ENCODE peak calls at places on chromosomes 13 and 19, in eight cellular contexts. R, C, K, S, Z, F, V and E are unnamed samples.

GRCh38 chr19:3167533-3168272 is 10.9 kb upstream of the S1PR4 start:
- DNase-seq in R (no peak), C (no peak), K (no peak), S (no peak), Z (no peak), F (no peak), V (no peak), E (no peak)

GRCh38 chr19:45913874-45914830 is at the start of gene NANOS2:
- DNase-seq in R (peak; percentile 34), C (no peak), K (peak; percentile 29), S (no peak), Z (no peak), F (no peak), V (peak; percentile 43), E (no peak)

GRCh38 chr19:19405919-19406877 is 723 bp downstream of the GATAD2A start:
- DNase-seq in R (peak; percentile 61), C (no peak), K (peak; percentile 52), S (peak; percentile 54), Z (peak; percentile 57), F (peak; percentile 56), V (peak; percentile 69), E (peak; percentile 30)

GRCh38 chr19:38055655-38056521 is 148.9 kb downstream of the SIPA1L3 start:
- DNase-seq in R (no peak), C (no peak), K (no peak), S (no peak), Z (no peak), F (no peak), V (no peak), E (no peak)

GRCh38 chr19:38547446-38547845 is 70.3 kb downstream of the MAP4K1 start:
- DNase-seq in R (no peak), C (no peak), K (peak; percentile 50), S (no peak), Z (no peak), F (no peak), V (no peak), E (no peak)

GRCh38 chr13:23868521-23868920 is 20.7 kb downstream of the MIPEP start:
- DNase-seq in R (no peak), C (no peak), K (no peak), S (no peak), Z (no peak), F (no peak), V (no peak), E (no peak)

GRCh38 chr13:40585911-40586471 is 80.5 kb downstream of the FOXO1 start:
- DNase-seq in R (no peak), C (no peak), K (no peak), S (no peak), Z (no peak), F (no peak), V (no peak), E (no peak)

GRCh38 chr13:94712287-94712811 is at the start of gene SOX21:
- DNase-seq in R (no peak), C (no peak), K (no peak), S (no peak), Z (no peak), F (no peak), V (no peak), E (no peak)

GRCh38 chr19:20078696-20079095 is 896 bp downstream of the ZNF90 start:
- DNase-seq in R (no peak), C (no peak), K (no peak), S (peak; percentile 34), Z (peak; percentile 31), F (peak; percentile 40), V (peak; percentile 21), E (no peak)

GRCh38 chr19:13298565-13299481 is 148.6 kb downstream of the IER2 start:
- DNase-seq in R (no peak), C (no peak), K (no peak), S (no peak), Z (no peak), F (no peak), V (no peak), E (no peak)

GRCh38 chr19:47226426-47227346 is 4.3 kb downstream of the BBC3 start:
- DNase-seq in R (peak; percentile 84), C (peak; percentile 39), K (peak; percentile 93), S (peak; percentile 88), Z (peak; percentile 90), F (peak; percentile 95), V (no peak), E (peak; percentile 76)

GRCh38 chr19:47225746-47226425 is 5.1 kb downstream of the BBC3 start:
- DNase-seq in R (peak; percentile 91), C (peak; percentile 33), K (peak; percentile 92), S (peak; percentile 91), Z (peak; percentile 93), F (peak; percentile 92), V (peak; percentile 87), E (peak; percentile 81)

GRCh38 chr19:47227347-47228167 is 3.4 kb downstream of the BBC3 start:
- DNase-seq in R (peak; percentile 89), C (peak; percentile 74), K (peak; percentile 87), S (peak; percentile 94), Z (peak; percentile 89), F (peak; percentile 96), V (peak; percentile 96), E (no peak)

GRCh38 chr19:47221080-47221841 is 9.7 kb downstream of the BBC3 start:
- DNase-seq in R (no peak), C (no peak), K (no peak), S (no peak), Z (no peak), F (no peak), V (no peak), E (no peak)

DNA sequence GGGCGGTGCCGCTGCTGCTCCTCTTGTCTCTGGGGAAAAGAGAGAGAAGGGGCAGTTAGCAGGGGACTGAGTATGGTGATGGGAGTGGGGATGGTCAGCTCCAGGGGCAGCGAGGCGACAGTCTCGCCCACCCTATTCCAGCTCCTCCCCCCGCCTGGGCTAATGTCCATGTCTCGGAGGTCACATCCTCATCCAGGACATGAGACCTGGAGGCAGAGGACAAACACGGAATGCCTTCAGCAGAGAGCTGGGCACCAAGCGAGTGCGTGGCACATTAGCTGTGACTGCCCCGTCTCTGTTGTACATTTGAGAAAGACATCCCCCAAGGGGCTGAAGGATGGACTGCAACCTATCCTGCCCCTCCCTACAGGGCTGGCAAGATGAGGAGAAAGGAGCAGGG is 9.1 kb downstream of the BBC3 start:
- DNase-seq in R (no peak), C (no peak), K (no peak), S (no peak), Z (no peak), F (no peak), V (no peak), E (no peak)
- H3K27ac ChIP-seq in R (no peak overlapping the region), C (no peak overlapping the region), K (no peak overlapping the region), S (no peak overlapping the region), Z (no peak overlapping the region), F (no peak overlapping the region), V (no peak overlapping the region), E (no peak overlapping the region)

DNA sequence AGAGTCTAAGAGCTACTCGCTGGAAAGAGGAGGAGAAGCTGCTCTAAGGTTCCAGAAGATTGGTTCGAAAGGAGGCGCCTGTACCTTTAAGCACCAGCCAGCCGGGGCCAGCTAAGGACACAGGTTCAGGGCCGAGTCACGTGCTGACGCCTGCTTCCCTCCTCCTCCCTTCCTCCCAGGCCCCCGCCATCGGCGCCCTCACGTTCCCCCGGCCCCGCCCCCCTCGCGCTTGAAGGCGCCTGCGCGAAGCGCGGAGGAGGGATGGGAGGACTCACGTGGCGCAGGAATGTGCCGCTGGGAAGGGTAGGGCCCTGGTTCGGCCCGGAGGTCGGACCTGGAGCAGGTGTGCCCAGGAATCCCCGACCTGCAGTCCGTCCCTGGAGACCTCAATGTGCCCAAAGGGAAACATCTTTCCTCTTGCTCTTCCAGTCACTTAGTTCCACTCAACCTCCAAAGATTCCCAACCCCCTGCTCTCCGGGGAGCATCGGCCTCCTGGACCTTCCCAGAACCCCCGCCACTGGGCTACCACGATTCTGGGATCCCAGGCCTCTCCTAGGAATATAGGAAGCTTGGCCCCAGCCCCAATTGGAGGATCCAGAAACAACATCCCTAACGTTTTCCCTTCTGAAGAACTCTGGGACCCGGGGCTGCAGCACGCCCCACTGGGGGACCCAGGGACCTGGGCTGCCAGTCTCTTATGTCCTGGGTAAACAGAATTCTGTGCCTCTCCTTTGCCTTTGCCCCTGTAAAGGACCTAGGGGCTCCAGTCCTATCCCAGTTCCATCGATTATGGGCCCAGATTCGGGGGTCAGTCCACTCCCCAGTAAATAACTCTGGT is 2.5 kb downstream of the DBP start:
- DNase-seq in R (peak; percentile 97), C (peak; percentile 90), K (peak; percentile 97), S (peak; percentile 100), Z (peak; percentile 98), F (peak; percentile 98), V (peak; percentile 87), E (peak; percentile 91)
- H3K4me1 ChIP-seq in R (peaks cover 65% of the 10 kb centered on the region), C (peaks cover 44% of the 10 kb centered on the region), K (peaks cover 46% of the 10 kb centered on the region), S (peaks cover 71% of the 10 kb centered on the region), Z (peaks cover 77% of the 10 kb centered on the region), F (peaks cover 62% of the 10 kb centered on the region), V (peaks cover 47% of the 10 kb centered on the region), E (peaks cover 33% of the 10 kb centered on the region)

GRCh38 chr13:44373247-44373600 is 400 bp upstream of the SERP2 start:
- DNase-seq in R (no peak), C (no peak), K (no peak), S (no peak), Z (no peak), F (no peak), V (no peak), E (no peak)
- H3K27ac ChIP-seq in R (peak overlapping the region; percentile 63), C (no peak overlapping the region), K (no peak overlapping the region), S (no peak overlapping the region), Z (peak overlapping the region; percentile 76), F (peak overlapping the region; percentile 69), V (no peak overlapping the region), E (no peak overlapping the region)

GRCh38 chr19:35311901-35312665 is 16.9 kb upstream of the CD22 start:
- DNase-seq in R (no peak), C (no peak), K (no peak), S (no peak), Z (no peak), F (no peak), V (no peak), E (no peak)
- H3K4me1 ChIP-seq in R (peaks cover 14% of the 10 kb centered on the region), C (no peaks in the 10 kb centered on the region), K (peaks cover 71% of the 10 kb centered on the region), S (peaks cover 24% of the 10 kb centered on the region), Z (no peaks in the 10 kb centered on the region), F (no peaks in the 10 kb centered on the region), V (peaks cover 4% of the 10 kb centered on the region), E (no peaks in the 10 kb centered on the region)

DNA sequence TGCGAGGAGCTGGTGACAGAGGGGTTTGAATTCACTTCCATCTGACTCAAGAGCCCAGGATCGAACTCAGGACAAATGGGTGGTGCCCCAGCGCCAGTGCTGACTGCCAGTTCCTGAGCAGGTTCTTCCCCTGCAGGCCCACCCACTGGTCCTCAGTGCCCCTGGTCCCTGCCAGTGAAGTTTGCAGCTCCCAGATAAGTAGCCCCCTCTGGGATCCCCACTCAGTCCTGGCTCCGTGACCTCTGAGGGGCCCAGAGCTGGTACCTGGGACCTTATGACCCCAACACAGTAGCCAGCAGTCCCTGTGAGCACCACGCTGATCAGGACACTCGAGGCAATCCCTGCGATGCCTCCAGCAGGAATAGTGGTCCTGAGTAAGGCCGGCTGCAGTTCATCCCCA is 11.3 kb upstream of the CEACAM20 start:
- DNase-seq in R (no peak), C (no peak), K (no peak), S (no peak), Z (no peak), F (no peak), V (no peak), E (no peak)
- H3K27ac ChIP-seq in R (no peak overlapping the region), C (no peak overlapping the region), K (no peak overlapping the region), S (no peak overlapping the region), Z (no peak overlapping the region), F (no peak overlapping the region), V (no peak overlapping the region), E (no peak overlapping the region)